ENCODE peak calls at places on chromosomes 7 and 10, in seven cellular contexts. T, J, D, U, G, Q and V are unnamed samples.

GRCh38 chr10:77187376-77187999 is 450.1 kb downstream of the KCNMA1 start:
- DNase-seq in G (no peak), J (no peak), Q (no peak), D (no peak), U (no peak), T (no peak), V (no peak)

GRCh38 chr10:55793024-55793423 is 568.0 kb downstream of the ZWINT start:
- DNase-seq in J (no peak), U (no peak), T (no peak), Q (no peak), G (no peak), D (no peak), V (no peak)

GRCh38 chr7:39651262-39651661 is 27.9 kb downstream of the RALA start:
- DNase-seq in U (no peak), J (no peak), D (no peak), Q (no peak), G (no peak), T (no peak), V (no peak)

GRCh38 chr10:58698777-58699356 is 186.2 kb downstream of the BICC1 start:
- DNase-seq in D (no peak), Q (no peak), G (no peak), U (no peak), J (no peak), T (no peak), V (no peak)

GRCh38 chr10:119521443-119522204 is 20.9 kb downstream of the RGS10 start:
- DNase-seq in Q (peak; percentile 76), G (no peak), T (no peak), U (no peak), J (no peak), D (no peak), V (no peak)

GRCh38 chr7:1455241-1455939 is 3.9 kb downstream of the MICALL2 start:
- DNase-seq in D (no peak), J (no peak), U (peak; percentile 87), T (no peak), G (peak; percentile 92), Q (no peak), V (no peak)

GRCh38 chr10:95236068-95236903 is 42.2 kb downstream of the ACSM6 start:
- DNase-seq in J (no peak), Q (no peak), G (no peak), T (no peak), U (no peak), D (no peak), V (no peak)

GRCh38 chr10:101672536-101672935 is 22.4 kb downstream of the FBXW4 start:
- DNase-seq in D (no peak), G (peak; percentile 82), U (no peak), Q (no peak), T (no peak), J (no peak), V (no peak)

GRCh38 chr7:87231243-87231642 is 11.7 kb upstream of the TMEM243 start:
- DNase-seq in J (no peak), D (peak; percentile 2), T (no peak), G (peak; percentile 76), U (no peak), Q (no peak), V (no peak)

GRCh38 chr7:107387077-107387476 is 82.8 kb upstream of the GPR22 start:
- DNase-seq in D (peak; percentile 3), T (no peak), G (peak; percentile 59), Q (no peak), U (no peak), J (no peak), V (no peak)

GRCh38 chr7:95772298-95772770 is at the start of gene DYNC1I1:
- DNase-seq in D (peak; percentile 73), Q (peak; percentile 21), T (peak; percentile 88), J (peak; percentile 74), U (peak; percentile 62), G (peak; percentile 81), V (peak; percentile 64)
- TF ChIP-seq POLR2A in D (peak; percentile 47), Q (no peak), T (no peak), J (no peak), U (no peak), G (peak; percentile 26), V (no peak)

GRCh38 chr10:104328636-104328915 is 9.7 kb downstream of the ITPRIP start:
- DNase-seq in Q (no peak), J (no peak), T (no peak), D (no peak), G (no peak), U (no peak), V (no peak)

GRCh38 chr10:104328916-104329710 is 9.2 kb downstream of the ITPRIP start:
- DNase-seq in G (no peak), D (peak; percentile 39), U (no peak), J (peak; percentile 83), T (peak; percentile 87), Q (peak; percentile 23), V (no peak)

GRCh38 chr10:104325436-104326430 is 12.5 kb downstream of the ITPRIP start:
- DNase-seq in U (no peak), J (no peak), T (peak; percentile 77), G (no peak), D (peak; percentile 60), Q (no peak), V (no peak)

GRCh38 chr10:104327745-104328635 is 10.3 kb downstream of the ITPRIP start:
- DNase-seq in G (no peak), D (peak; percentile 73), J (peak; percentile 72), T (peak; percentile 81), Q (peak; percentile 28), U (no peak), V (peak; percentile 70)

GRCh38 chr10:104326991-104327610 is 11.2 kb downstream of the ITPRIP start:
- DNase-seq in Q (no peak), J (peak; percentile 58), U (no peak), G (no peak), T (peak; percentile 48), D (no peak), V (no peak)
- H3K4me1 ChIP-seq in Q (peaks cover 52% of the 10 kb centered on the region), J (peaks cover 100% of the 10 kb centered on the region), U (peaks cover 68% of the 10 kb centered on the region), G (no peaks in the 10 kb centered on the region), T (peaks cover 100% of the 10 kb centered on the region), D (peaks cover 93% of the 10 kb centered on the region), V (peaks cover 50% of the 10 kb centered on the region)

DNA sequence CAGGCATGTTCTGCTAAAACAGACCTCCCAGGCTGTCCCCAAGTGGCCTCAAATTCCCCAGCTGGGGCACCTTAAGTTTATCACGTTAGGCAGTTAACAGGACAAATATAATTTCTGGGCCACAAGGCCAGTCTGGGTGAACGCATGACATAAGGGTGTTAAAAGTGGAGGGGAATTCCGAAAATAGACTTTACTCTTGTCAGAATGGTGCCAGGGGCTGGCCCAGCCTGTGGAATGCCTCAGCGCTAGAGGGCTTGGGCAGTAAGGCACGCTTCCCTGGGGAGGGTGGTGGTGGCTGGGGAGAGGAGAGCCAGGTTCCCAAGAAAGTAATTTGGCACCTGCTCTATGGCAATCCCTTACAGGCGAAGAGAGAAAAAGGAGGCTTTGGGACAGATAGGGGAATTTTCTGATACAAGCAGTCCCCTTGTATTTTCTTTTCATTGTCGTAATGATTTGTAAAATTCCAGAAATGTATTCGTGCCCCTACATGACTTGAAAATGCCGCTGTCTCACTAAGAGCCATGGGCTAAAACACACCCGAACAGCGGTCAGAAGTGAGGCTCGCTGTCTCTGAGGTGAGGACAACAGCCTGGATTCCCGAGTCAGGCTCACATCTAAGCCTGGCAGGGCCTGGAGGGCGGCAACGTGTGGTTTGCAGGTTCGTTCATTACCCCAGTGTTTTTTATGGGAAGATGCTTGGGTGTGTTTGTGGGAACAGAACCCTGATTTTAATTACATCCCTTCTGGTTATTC is 463.2 kb upstream of the GALNT17 start:
- DNase-seq in G (no peak), U (no peak), J (no peak), T (no peak), Q (no peak), D (no peak), V (no peak)
- TF ChIP-seq POLR2A in G (no peak), U (no peak), J (no peak), T (no peak), Q (no peak), D (no peak), V (no peak)

GRCh38 chr7:13055732-13056369 is 368.4 kb downstream of the ARL4A start:
- DNase-seq in T (no peak), U (no peak), J (no peak), G (no peak), Q (no peak), D (no peak), V (no peak)
- H3K4me1 ChIP-seq in T (no peaks in the 10 kb centered on the region), U (no peaks in the 10 kb centered on the region), J (peaks cover 16% of the 10 kb centered on the region), G (no peaks in the 10 kb centered on the region), Q (no peaks in the 10 kb centered on the region), D (no peaks in the 10 kb centered on the region), V (no peaks in the 10 kb centered on the region)